ENCODE peak calls at places on chromosomes 2 and 18, in six cellular contexts. Y is PC-9, B is left ventricle myocardium inferior, Q is breast epithelium, N is choroid plexus epithelial cell, X is IMR-90. L is an unnamed sample.

GRCh38 chr2:105539331-105539730 is 140.5 kb upstream of the FHL2 start:
- DNase-seq in Y (no peak), X (no peak), Q (no peak), B (no peak), N (no peak), L (no peak)

GRCh38 chr18:1361931-1362330 is 457.3 kb downstream of the ADCYAP1 start:
- DNase-seq in B (no peak), Q (no peak), Y (no peak), X (no peak), N (no peak), L (no peak)

GRCh38 chr2:12615509-12615908 is 101.2 kb upstream of the TRIB2 start:
- DNase-seq in Q (no peak), N (peak), B (no peak), Y (no peak), X (no peak), L (no peak)

GRCh38 chr2:63060079-63060482 is 9.5 kb downstream of the OTX1 start:
- DNase-seq in Q (no peak), X (no peak), B (no peak), Y (no peak), N (no peak), L (no peak)

GRCh38 chr2:224405841-224406370 is 4.0 kb upstream of the FAM124B start:
- DNase-seq in B (no peak), X (no peak), Q (no peak), N (no peak), Y (no peak), L (no peak)

GRCh38 chr2:105795575-105795934 is 50.8 kb downstream of the NCK2 start:
- DNase-seq in X (no peak), N (no peak), Y (no peak), B (no peak), Q (no peak), L (no peak)

GRCh38 chr2:63048367-63049171 is 2.1 kb upstream of the OTX1 start:
- DNase-seq in Y (no peak), Q (no peak), X (no peak), N (no peak), B (no peak), L (no peak)

GRCh38 chr2:134127496-134127895 is 126.4 kb upstream of the MGAT5 start:
- DNase-seq in Y (no peak), B (no peak), N (no peak), Q (no peak), X (no peak), L (no peak)

GRCh38 chr2:230219419-230220331 is at the start of gene SP110:
- DNase-seq in B (peak), N (peak), Q (peak), Y (peak), X (peak), L (peak)

GRCh38 chr2:112006076-112006410 is 49.0 kb upstream of the TMEM87B start:
- DNase-seq in Y (peak), X (peak), Q (no peak), N (peak), B (no peak), L (peak)

GRCh38 chr2:40093036-40093673 is 314.1 kb upstream of the THUMPD2 start:
- DNase-seq in Q (no peak), B (no peak), N (peak), X (peak), Y (no peak), L (peak)

GRCh38 chr18:77065221-77065981 is 67.2 kb downstream of the MBP start:
- DNase-seq in Y (peak), N (peak), X (peak), B (peak), Q (peak), L (peak)

GRCh38 chr18:42157878-42158277 is 202.8 kb downstream of the PIK3C3 start:
- DNase-seq in N (no peak), X (no peak), Q (no peak), Y (no peak), B (no peak), L (no peak)

GRCh38 chr2:85445316-85446295 is 27.1 kb downstream of the SH2D6 start:
- DNase-seq in Q (no peak), X (peak), N (peak), B (peak), Y (peak), L (no peak)

GRCh38 chr2:10820562-10820961 is 8.0 kb upstream of the PDIA6 start:
- DNase-seq in B (peak), Y (no peak), X (no peak), N (no peak), Q (no peak), L (no peak)

GRCh38 chr2:10814571-10815331 is 2.2 kb upstream of the PDIA6 start:
- DNase-seq in Q (no peak), N (no peak), B (no peak), X (no peak), Y (no peak), L (no peak)

GRCh38 chr2:10818986-10819385 is 6.4 kb upstream of the PDIA6 start:
- DNase-seq in Y (no peak), Q (no peak), X (no peak), N (no peak), B (no peak), L (no peak)

GRCh38 chr2:10819714-10820314 is 7.2 kb upstream of the PDIA6 start:
- DNase-seq in B (no peak), Q (no peak), N (no peak), Y (no peak), X (no peak), L (no peak)

GRCh38 chr2:10817413-10817812 is 4.8 kb upstream of the PDIA6 start:
- DNase-seq in Q (no peak), Y (no peak), X (no peak), B (no peak), N (peak), L (no peak)
- TF ChIP-seq CTCF in Q (no peak), Y (peak), X (peak), B (no peak), N (peak), L (peak)

GRCh38 chr18:31683106-31683505 is 1.3 kb downstream of the B4GALT6 start:
- DNase-seq in N (no peak), X (no peak), Y (no peak), B (no peak), Q (no peak), L (no peak)
- H3K4me3 ChIP-seq in N (no peak), X (no peak), Y (no peak), B (peak), Q (no peak), L (peak)

GRCh38 chr2:558879-559278 is 118.3 kb downstream of the TMEM18 start:
- DNase-seq in X (no peak), B (no peak), Y (no peak), Q (no peak), N (no peak), L (no peak)
- TF ChIP-seq CTCF in X (no peak), B (no peak), Y (no peak), Q (no peak), N (no peak), L (no peak)

GRCh38 chr2:181660181-181660580 is 3.3 kb upstream of the CERKL start:
- DNase-seq in Q (no peak), N (no peak), B (no peak), Y (no peak), X (no peak), L (no peak)

GRCh38 chr2:181657379-181657778 is 474 bp upstream of the CERKL start:
- DNase-seq in Q (no peak), X (no peak), Y (no peak), N (no peak), B (no peak), L (no peak)

GRCh38 chr2:181658444-181658843 is 1.5 kb upstream of the CERKL start:
- DNase-seq in X (no peak), B (no peak), Y (no peak), Q (no peak), N (no peak), L (no peak)

GRCh38 chr2:181656450-181657261 is at the start of gene CERKL:
- DNase-seq in Y (peak), X (peak), Q (no peak), N (no peak), B (peak), L (no peak)

GRCh38 chr2:181655519-181655918 is 1.4 kb downstream of the CERKL start:
- DNase-seq in B (no peak), Q (no peak), Y (no peak), N (peak), X (peak), L (no peak)
- H3K4me3 ChIP-seq in B (peak), Q (no peak), Y (no peak), N (no peak), X (peak), L (no peak)

DNA sequence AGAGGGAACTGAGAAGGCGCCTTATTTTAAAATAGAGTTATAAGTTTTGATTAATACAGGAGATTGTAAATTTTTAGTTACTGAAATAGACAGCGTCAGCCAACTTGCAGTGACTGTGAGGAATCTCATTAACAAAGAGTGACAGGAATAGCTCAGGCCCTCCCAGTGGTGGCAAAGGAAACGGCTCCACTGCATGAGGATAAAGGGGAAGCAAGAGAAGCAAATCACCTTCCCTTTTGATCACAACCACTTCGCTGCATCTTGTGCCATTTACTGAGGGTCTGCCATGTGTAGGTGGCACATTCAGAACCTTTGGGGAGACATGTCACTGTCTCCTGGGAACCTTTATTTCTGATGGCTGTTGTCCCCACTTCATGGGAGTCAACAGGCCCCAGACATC is 612.3 kb upstream of the RAB6C start:
- DNase-seq in Y (no peak), B (no peak), N (no peak), Q (no peak), X (no peak), L (no peak)
- TF ChIP-seq CTCF in Y (no peak), B (no peak), N (no peak), Q (no peak), X (no peak), L (no peak)

DNA sequence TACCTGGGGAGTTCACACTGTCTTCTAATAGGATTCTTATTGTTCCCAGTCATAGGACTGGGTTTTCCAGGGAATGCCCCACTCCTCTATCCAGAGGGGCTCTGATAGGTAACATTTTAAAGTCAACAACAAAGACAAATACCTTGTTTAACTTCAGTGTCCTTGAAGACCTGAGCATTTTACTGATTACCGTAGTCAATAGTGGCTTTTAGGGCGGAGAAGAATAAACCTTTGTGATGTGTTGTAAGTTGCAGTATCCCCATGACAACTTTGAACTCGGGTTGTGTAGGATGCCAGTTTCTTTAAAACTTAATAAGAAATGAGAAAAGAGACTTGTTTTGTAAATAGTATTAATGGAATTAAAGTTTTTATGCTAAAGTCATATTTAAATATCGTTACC is 5.9 kb downstream of the GATA6 start:
- DNase-seq in Y (no peak), N (no peak), B (no peak), X (no peak), Q (no peak), L (no peak)
- H3K4me3 ChIP-seq in Y (no peak), N (peak), B (peak), X (no peak), Q (peak), L (peak)

GRCh38 chr2:228690681-228691080 is 509.2 kb upstream of the SPHKAP start:
- DNase-seq in Q (no peak), N (no peak), X (no peak), Y (no peak), B (no peak), L (no peak)

GRCh38 chr2:228688007-228688645 is 506.6 kb upstream of the SPHKAP start:
- DNase-seq in B (no peak), Y (no peak), N (peak), X (peak), Q (no peak), L (no peak)

DNA sequence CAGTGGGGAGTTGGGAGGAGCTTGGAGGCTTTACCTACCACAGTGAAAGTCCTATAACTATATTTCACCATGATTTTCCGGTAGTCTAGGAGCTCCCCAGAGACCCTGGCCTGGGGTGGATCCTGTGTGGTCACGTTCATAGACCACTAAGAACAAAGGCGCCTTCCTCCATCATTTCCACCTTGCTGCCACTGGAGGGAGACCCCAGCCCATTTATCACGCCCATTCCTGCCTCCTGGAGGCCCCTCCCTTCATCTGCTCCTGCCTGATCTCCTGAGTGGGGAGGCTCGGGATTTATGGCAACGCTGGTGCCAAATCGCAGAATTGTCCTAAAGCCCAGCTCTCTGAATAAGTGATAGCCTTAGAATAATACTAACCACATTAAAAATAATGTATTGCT is 507.6 kb upstream of the SPHKAP start:
- DNase-seq in Y (no peak), Q (no peak), N (peak), B (no peak), X (no peak), L (no peak)
- TF ChIP-seq CTCF in Y (no peak), Q (no peak), N (peak), B (no peak), X (no peak), L (peak)